ENCODE peak calls at places on chromosome X, in six cellular contexts. One of them, this sample, is unnamed.

GRCh38 chrX:109886122-109886761 is 116.7 kb upstream of the TMEM164 start:
- DNase-seq in uterus: no peak
- DNase-seq in left cardiac atrium: peak; percentile 33
- DNase-seq in stimulated activated CD4-positive, alpha-beta T cell treated with anti-CD3 and anti-CD28 coated beads, Interleukin-4, amount 100 ng/mL, for 48 hours: no peak
- DNase-seq in activated T-helper 1 cell treated with Interleukin-2 at 50 U/mL for 16 hours: no peak
- DNase-seq in RPMI7951: peak; percentile 29
- DNase-seq in this sample: no peak

GRCh38 chrX:110699109-110699508 is 96.5 kb downstream of the CHRDL1 start:
- DNase-seq in RPMI7951: peak; percentile 68
- DNase-seq in left cardiac atrium: no peak
- DNase-seq in activated T-helper 1 cell treated with Interleukin-2 at 50 U/mL for 16 hours: no peak
- DNase-seq in uterus: no peak
- DNase-seq in stimulated activated CD4-positive, alpha-beta T cell treated with anti-CD3 and anti-CD28 coated beads, Interleukin-4, amount 100 ng/mL, for 48 hours: no peak
- DNase-seq in this sample: no peak

GRCh38 chrX:13699183-13699826 is 10.4 kb downstream of the RAB9A start:
- DNase-seq in activated T-helper 1 cell treated with Interleukin-2 at 50 U/mL for 16 hours: no peak
- DNase-seq in RPMI7951: peak; percentile 16
- DNase-seq in left cardiac atrium: no peak
- DNase-seq in uterus: no peak
- DNase-seq in stimulated activated CD4-positive, alpha-beta T cell treated with anti-CD3 and anti-CD28 coated beads, Interleukin-4, amount 100 ng/mL, for 48 hours: no peak
- DNase-seq in this sample: no peak

GRCh38 chrX:6448003-6448402 is 86.9 kb downstream of the VCX3A start:
- DNase-seq in left cardiac atrium: no peak
- DNase-seq in stimulated activated CD4-positive, alpha-beta T cell treated with anti-CD3 and anti-CD28 coated beads, Interleukin-4, amount 100 ng/mL, for 48 hours: no peak
- DNase-seq in uterus: no peak
- DNase-seq in RPMI7951: no peak
- DNase-seq in activated T-helper 1 cell treated with Interleukin-2 at 50 U/mL for 16 hours: no peak
- DNase-seq in this sample: no peak

GRCh38 chrX:131441033-131441432 is 102.8 kb upstream of the OR13H1 start:
- DNase-seq in uterus: no peak
- DNase-seq in RPMI7951: no peak
- DNase-seq in stimulated activated CD4-positive, alpha-beta T cell treated with anti-CD3 and anti-CD28 coated beads, Interleukin-4, amount 100 ng/mL, for 48 hours: no peak
- DNase-seq in left cardiac atrium: no peak
- DNase-seq in activated T-helper 1 cell treated with Interleukin-2 at 50 U/mL for 16 hours: no peak
- DNase-seq in this sample: no peak

GRCh38 chrX:9566150-9566621 is 101.3 kb downstream of the TBL1X start:
- DNase-seq in uterus: peak; percentile 67
- DNase-seq in RPMI7951: peak; percentile 92
- DNase-seq in left cardiac atrium: peak; percentile 77
- DNase-seq in activated T-helper 1 cell treated with Interleukin-2 at 50 U/mL for 16 hours: no peak
- DNase-seq in stimulated activated CD4-positive, alpha-beta T cell treated with anti-CD3 and anti-CD28 coated beads, Interleukin-4, amount 100 ng/mL, for 48 hours: no peak
- DNase-seq in this sample: no peak

GRCh38 chrX:129461801-129462456 is 61.4 kb downstream of the SMARCA1 start:
- DNase-seq in uterus: no peak
- DNase-seq in RPMI7951: peak; percentile 1
- DNase-seq in activated T-helper 1 cell treated with Interleukin-2 at 50 U/mL for 16 hours: no peak
- DNase-seq in left cardiac atrium: no peak
- DNase-seq in stimulated activated CD4-positive, alpha-beta T cell treated with anti-CD3 and anti-CD28 coated beads, Interleukin-4, amount 100 ng/mL, for 48 hours: no peak
- DNase-seq in this sample: no peak

GRCh38 chrX:93673869-93674271 is at the start of gene FAM133A:
- DNase-seq in activated T-helper 1 cell treated with Interleukin-2 at 50 U/mL for 16 hours: no peak
- DNase-seq in stimulated activated CD4-positive, alpha-beta T cell treated with anti-CD3 and anti-CD28 coated beads, Interleukin-4, amount 100 ng/mL, for 48 hours: no peak
- DNase-seq in uterus: no peak
- DNase-seq in RPMI7951: peak; percentile 47
- DNase-seq in left cardiac atrium: no peak
- DNase-seq in this sample: no peak

GRCh38 chrX:51272638-51273037 is 60.0 kb upstream of the NUDT10 start:
- DNase-seq in RPMI7951: no peak
- DNase-seq in uterus: no peak
- DNase-seq in stimulated activated CD4-positive, alpha-beta T cell treated with anti-CD3 and anti-CD28 coated beads, Interleukin-4, amount 100 ng/mL, for 48 hours: no peak
- DNase-seq in left cardiac atrium: no peak
- DNase-seq in activated T-helper 1 cell treated with Interleukin-2 at 50 U/mL for 16 hours: no peak
- DNase-seq in this sample: no peak

GRCh38 chrX:67893931-67894330 is 350.1 kb downstream of the AR start:
- DNase-seq in uterus: no peak
- DNase-seq in stimulated activated CD4-positive, alpha-beta T cell treated with anti-CD3 and anti-CD28 coated beads, Interleukin-4, amount 100 ng/mL, for 48 hours: no peak
- DNase-seq in RPMI7951: peak; percentile 26
- DNase-seq in activated T-helper 1 cell treated with Interleukin-2 at 50 U/mL for 16 hours: no peak
- DNase-seq in left cardiac atrium: no peak
- DNase-seq in this sample: no peak

GRCh38 chrX:110409925-110410324 is 51.3 kb downstream of the RTL9 start:
- DNase-seq in left cardiac atrium: no peak
- DNase-seq in uterus: no peak
- DNase-seq in stimulated activated CD4-positive, alpha-beta T cell treated with anti-CD3 and anti-CD28 coated beads, Interleukin-4, amount 100 ng/mL, for 48 hours: peak; percentile 4
- DNase-seq in RPMI7951: peak; percentile 65
- DNase-seq in activated T-helper 1 cell treated with Interleukin-2 at 50 U/mL for 16 hours: no peak
- DNase-seq in this sample: no peak

GRCh38 chrX:9538544-9539045 is 73.7 kb downstream of the TBL1X start:
- DNase-seq in activated T-helper 1 cell treated with Interleukin-2 at 50 U/mL for 16 hours: no peak
- DNase-seq in left cardiac atrium: no peak
- DNase-seq in RPMI7951: peak; percentile 54
- DNase-seq in stimulated activated CD4-positive, alpha-beta T cell treated with anti-CD3 and anti-CD28 coated beads, Interleukin-4, amount 100 ng/mL, for 48 hours: no peak
- DNase-seq in uterus: no peak
- DNase-seq in this sample: no peak

GRCh38 chrX:49162620-49163019 is at the start of gene MAGIX:
- DNase-seq in RPMI7951: no peak
- DNase-seq in stimulated activated CD4-positive, alpha-beta T cell treated with anti-CD3 and anti-CD28 coated beads, Interleukin-4, amount 100 ng/mL, for 48 hours: no peak
- DNase-seq in left cardiac atrium: peak; percentile 24
- DNase-seq in uterus: no peak
- DNase-seq in activated T-helper 1 cell treated with Interleukin-2 at 50 U/mL for 16 hours: no peak
- DNase-seq in this sample: no peak

This sample was measured in mesenteric fat pad.